ENCODE peak calls at places on chromosomes 13 and 19, in six cellular contexts. Q, D, P, X, R and H are unnamed samples.

GRCh38 chr13:78758549-78758948 is 99.6 kb upstream of the OBI1 start:
- DNase-seq in R (no peak), P (no peak), D (no peak), X (no peak), Q (no peak), H (no peak)

GRCh38 chr13:75906315-75906714 is 270.2 kb downstream of the LMO7 start:
- DNase-seq in X (no peak), P (no peak), D (peak), R (no peak), Q (no peak), H (no peak)

GRCh38 chr19:13920940-13921744 is 15.1 kb downstream of the CC2D1A start:
- DNase-seq in X (no peak), P (no peak), Q (peak), R (no peak), D (peak), H (no peak)

GRCh38 chr13:111027481-111028439 is 87.3 kb upstream of the ARHGEF7 start:
- DNase-seq in R (no peak), Q (no peak), P (no peak), D (no peak), X (no peak), H (no peak)

GRCh38 chr19:18712981-18713380 is 29.5 kb downstream of the CRTC1 start:
- DNase-seq in P (no peak), R (no peak), D (no peak), X (no peak), Q (no peak), H (no peak)

GRCh38 chr19:48325265-48325910 is at the start of gene EMP3:
- DNase-seq in D (peak), P (peak), X (peak), R (peak), Q (peak), H (peak)

GRCh38 chr13:88704600-88705275 is 1033.6 kb downstream of the SLITRK5 start:
- DNase-seq in D (no peak), Q (no peak), P (no peak), X (no peak), R (no peak), H (no peak)

GRCh38 chr19:16527334-16527935 is 14.8 kb downstream of the CHERP start:
- DNase-seq in D (no peak), Q (no peak), X (no peak), R (no peak), P (no peak), H (no peak)

GRCh38 chr13:73578251-73578875 is 519.6 kb downstream of the KLF5 start:
- DNase-seq in R (no peak), X (no peak), Q (no peak), P (no peak), D (no peak), H (no peak)

GRCh38 chr13:111219306-111219705 is 101.1 kb upstream of the TEX29 start:
- DNase-seq in R (no peak), D (no peak), X (peak), P (no peak), Q (no peak), H (no peak)

GRCh38 chr13:27289016-27289665 is 18.5 kb downstream of the RASL11A start:
- DNase-seq in D (no peak), X (no peak), Q (no peak), R (no peak), P (no peak), H (no peak)

GRCh38 chr19:15464394-15465385 is at the start of gene RASAL3:
- DNase-seq in R (no peak), D (peak), Q (peak), X (no peak), P (no peak), H (peak)

GRCh38 chr19:49165865-49166301 is 8.3 kb downstream of the TRPM4 start:
- DNase-seq in X (no peak), P (no peak), Q (no peak), D (no peak), R (no peak), H (no peak)

GRCh38 chr13:44249439-44249838 is 124.2 kb upstream of the SERP2 start:
- DNase-seq in R (peak), X (peak), Q (no peak), D (no peak), P (no peak), H (no peak)

GRCh38 chr13:100197591-100198365 is 108.9 kb downstream of the PCCA start:
- DNase-seq in X (no peak), Q (no peak), R (no peak), D (no peak), P (peak), H (no peak)

GRCh38 chr19:16375936-16376185 is 51.2 kb downstream of the KLF2 start:
- DNase-seq in Q (no peak), R (no peak), D (no peak), P (no peak), X (no peak), H (no peak)

GRCh38 chr19:32404213-32404938 is 1.2 kb upstream of the DPY19L3 start:
- DNase-seq in X (no peak), D (no peak), R (no peak), P (no peak), Q (no peak), H (no peak)

GRCh38 chr13:113152894-113153809 is 5.3 kb upstream of the PROZ start:
- DNase-seq in D (peak), X (no peak), P (peak), R (peak), Q (peak), H (no peak)

GRCh38 chr19:54478677-54479266 is 5.7 kb upstream of the CDC42EP5 start:
- DNase-seq in R (no peak), Q (peak), X (no peak), P (no peak), D (peak), H (peak)

GRCh38 chr13:20136781-20137703 is 23.8 kb downstream of the GJA3 start:
- DNase-seq in P (peak), X (no peak), Q (no peak), D (peak), R (no peak), H (peak)

GRCh38 chr13:43284162-43284561 is 260.8 kb downstream of the DNAJC15 start:
- DNase-seq in P (no peak), D (no peak), R (no peak), X (no peak), Q (no peak), H (no peak)

GRCh38 chr19:2419754-2420153 is 7.6 kb downstream of the TIMM13 start:
- DNase-seq in P (no peak), D (no peak), Q (no peak), X (no peak), R (no peak), H (no peak)

GRCh38 chr13:94595006-94595942 is 678 bp downstream of the TGDS start:
- DNase-seq in D (peak), X (no peak), P (peak), R (no peak), Q (peak), H (peak)

GRCh38 chr19:17406039-17406886 is 833 bp upstream of the BST2 start:
- DNase-seq in X (no peak), Q (no peak), P (no peak), D (peak), R (no peak), H (peak)

GRCh38 chr13:106710267-106710666 is 142.3 kb upstream of the ARGLU1 start:
- DNase-seq in P (no peak), Q (no peak), D (no peak), R (no peak), X (no peak), H (no peak)

GRCh38 chr13:82010780-82011179 is 1669.9 kb upstream of the SPRY2 start:
- DNase-seq in X (no peak), P (no peak), Q (no peak), R (no peak), D (no peak), H (no peak)

GRCh38 chr13:35347679-35348205 is 128.7 kb downstream of the MAB21L1 start:
- DNase-seq in R (no peak), X (no peak), D (no peak), Q (no peak), P (no peak), H (no peak)

GRCh38 chr19:15563325-15563794 is 51.7 kb upstream of the CYP4F8 start:
- DNase-seq in Q (no peak), P (peak), R (no peak), D (no peak), X (no peak), H (no peak)

GRCh38 chr13:81017525-81018152 is 676.7 kb upstream of the SPRY2 start:
- DNase-seq in D (no peak), Q (peak), X (no peak), P (no peak), R (no peak), H (peak)

GRCh38 chr19:20664917-20665781 is 3.8 kb upstream of the ZNF626 start:
- DNase-seq in R (peak), P (no peak), X (no peak), D (no peak), Q (no peak), H (no peak)

GRCh38 chr13:83312194-83312593 is 570.1 kb downstream of the SLITRK1 start:
- DNase-seq in D (no peak), R (no peak), P (no peak), Q (no peak), X (no peak), H (no peak)

GRCh38 chr13:85900521-85900920 is 101.3 kb upstream of the SLITRK6 start:
- DNase-seq in P (no peak), X (no peak), R (no peak), Q (no peak), D (no peak), H (no peak)

GRCh38 chr19:44577566-44577874 is 35.8 kb upstream of the IGSF23 start:
- DNase-seq in D (no peak), R (no peak), Q (no peak), X (no peak), P (no peak), H (no peak)

GRCh38 chr19:14795078-14795721 is 16.8 kb upstream of the ADGRE2 start:
- DNase-seq in R (no peak), D (no peak), Q (no peak), X (no peak), P (no peak), H (no peak)

GRCh38 chr19:584240-585001 is 5.3 kb upstream of the HCN2 start:
- DNase-seq in Q (peak), P (peak), X (no peak), R (peak), D (peak), H (peak)

GRCh38 chr19:8482696-8483095 is 19.7 kb downstream of the PRAM1 start:
- DNase-seq in P (no peak), D (no peak), Q (no peak), R (no peak), X (no peak), H (no peak)

GRCh38 chr19:37779139-37780035 is at the start of gene ZNF573:
- DNase-seq in X (peak), D (peak), R (peak), Q (peak), P (peak), H (peak)
- TF ChIP-seq CTCF in X (peak), D (no peak), R (peak), Q (peak), P (no peak), H (no peak)

GRCh38 chr19:27774337-27774736 is 1438.6 kb downstream of the UQCRFS1 start:
- DNase-seq in R (no peak), P (no peak), X (no peak), D (peak), Q (peak), H (no peak)

GRCh38 chr19:27776020-27776419 is 1436.9 kb downstream of the UQCRFS1 start:
- DNase-seq in X (no peak), Q (peak), R (no peak), D (peak), P (no peak), H (no peak)

GRCh38 chr19:27773318-27774094 is 1439.4 kb downstream of the UQCRFS1 start:
- DNase-seq in Q (no peak), R (no peak), P (no peak), X (no peak), D (no peak), H (no peak)

GRCh38 chr19:27775395-27775794 is 1437.6 kb downstream of the UQCRFS1 start:
- DNase-seq in X (no peak), Q (peak), R (no peak), P (no peak), D (no peak), H (no peak)

DNA sequence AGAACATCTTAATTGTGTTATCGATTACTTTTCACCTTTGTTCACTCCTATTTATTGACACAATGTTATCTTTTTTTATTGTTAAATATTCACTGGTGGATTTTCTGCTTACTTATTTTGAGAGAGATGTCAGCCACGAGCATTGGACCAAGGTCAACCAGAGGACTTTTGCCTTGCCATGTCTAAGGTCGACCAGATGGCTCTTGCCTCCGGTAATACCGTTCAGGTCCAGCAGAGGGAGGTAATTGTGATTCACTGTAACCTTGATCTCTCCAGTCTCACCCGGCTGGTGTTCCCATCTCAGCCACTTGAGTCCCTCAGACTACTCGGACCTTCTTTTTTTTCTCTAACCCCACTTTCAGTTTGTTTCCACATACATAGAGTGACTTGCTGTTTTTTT is 1438.1 kb downstream of the UQCRFS1 start:
- DNase-seq in X (no peak), P (no peak), D (peak), R (no peak), Q (peak), H (no peak)
- TF ChIP-seq CTCF in X (peak), P (no peak), D (peak), R (no peak), Q (peak), H (no peak)

GRCh38 chr13:31042501-31043165 is 110.2 kb downstream of the TEX26 start:
- DNase-seq in Q (peak), P (no peak), R (no peak), D (peak), X (no peak), H (no peak)

GRCh38 chr13:31045621-31046081 is 113.2 kb downstream of the TEX26 start:
- DNase-seq in R (peak), D (peak), Q (no peak), P (peak), X (peak), H (peak)

GRCh38 chr13:31043891-31044657 is 111.6 kb downstream of the TEX26 start:
- DNase-seq in P (peak), R (peak), D (peak), Q (peak), X (no peak), H (peak)

GRCh38 chr13:31046711-31047279 is 114.3 kb downstream of the TEX26 start:
- DNase-seq in P (no peak), Q (no peak), X (no peak), R (peak), D (no peak), H (no peak)

DNA sequence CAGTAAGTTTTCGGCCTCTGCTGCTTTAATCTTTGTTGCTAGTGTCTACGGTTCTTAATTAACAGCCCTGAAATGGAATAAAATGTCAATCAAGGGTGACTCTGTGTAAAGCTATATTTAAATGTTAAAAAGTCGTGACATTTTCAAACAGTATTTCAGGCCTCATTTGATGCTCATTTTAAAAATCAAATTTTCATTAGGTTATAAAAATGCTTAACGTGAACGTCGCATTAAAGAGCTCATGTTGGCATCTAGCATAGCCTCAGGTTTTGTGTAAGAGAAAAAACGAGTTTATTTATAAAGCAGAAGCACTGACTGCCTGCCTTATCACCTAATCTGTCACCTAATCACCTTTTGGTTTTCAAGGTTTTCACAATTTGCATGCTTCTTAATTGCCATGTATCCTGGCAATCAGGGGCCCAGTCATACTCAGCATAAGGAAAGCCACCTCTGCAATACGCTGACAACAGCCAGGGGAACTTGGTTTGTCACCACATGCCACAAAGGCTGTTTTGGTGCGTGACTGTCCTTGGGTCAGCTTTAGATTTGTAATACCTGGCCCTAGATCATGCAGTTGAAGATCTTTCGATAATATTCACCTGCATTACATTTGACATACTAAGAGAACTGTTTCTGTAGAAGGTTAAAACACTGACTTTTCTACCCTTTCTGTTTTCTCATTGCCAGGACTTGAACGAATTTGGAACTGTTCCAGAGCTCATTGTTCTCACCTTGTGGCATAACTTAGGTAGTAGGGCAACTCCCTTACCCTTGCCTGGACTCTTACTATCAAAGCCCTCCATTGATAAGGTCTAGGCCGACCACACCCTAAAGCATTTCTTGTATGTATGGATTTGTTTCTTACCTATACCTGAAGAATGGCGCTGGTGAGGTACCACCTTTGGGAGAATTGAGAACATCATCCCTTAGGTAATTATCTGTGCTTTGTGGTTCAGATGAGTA is 112.5 kb downstream of the TEX26 start:
- DNase-seq in Q (no peak), D (peak), R (no peak), X (no peak), P (no peak), H (no peak)
- TF ChIP-seq CTCF in Q (peak), D (peak), R (no peak), X (no peak), P (no peak), H (no peak)

GRCh38 chr13:45989607-45990006 is 62.9 kb downstream of the ZC3H13 start:
- DNase-seq in D (no peak), Q (no peak), P (no peak), X (peak), R (no peak), H (no peak)
- TF ChIP-seq CTCF in D (no peak), Q (no peak), P (no peak), X (no peak), R (no peak), H (no peak)